ENCODE peak calls at places on chromosomes 16 and 17, in nine cellular contexts. Q is fibroblast of lung; G is naive thymus-derived CD4-positive, alpha-beta T cell; T is A549; O is psoas muscle; H is ovary; C is stomach; N is HAP-1; R is small intestine. Z is an unnamed sample. For H3K9me3, the result is how much of the 10 kb centered on the place peaks cover.

GRCh38 chr16:12833939-12834338 is 30.3 kb upstream of the CPPED1 start:
- DNase-seq in T (peak), H (no peak), N (no peak), G (no peak), R (no peak), O (no peak), Q (peak), C (no peak), Z (no peak)

GRCh38 chr16:17228048-17228707 is 242.6 kb downstream of the XYLT1 start:
- DNase-seq in G (no peak), O (no peak), C (no peak), T (no peak), N (no peak), R (no peak), H (no peak), Q (peak), Z (no peak)

GRCh38 chr17:2195729-2196128 is 107.9 kb downstream of the SMG6 start:
- DNase-seq in C (no peak), R (no peak), G (no peak), N (no peak), T (no peak), Q (peak), H (no peak), O (no peak), Z (no peak)

GRCh38 chr17:28327709-28328108 is 7.6 kb downstream of the IFT20 start:
- DNase-seq in H (no peak), R (no peak), Q (no peak), O (no peak), T (no peak), C (no peak), N (no peak), G (no peak), Z (no peak)

GRCh38 chr16:782766-783403 is 5.3 kb downstream of the RPUSD1 start:
- DNase-seq in R (peak), C (peak), G (no peak), N (no peak), O (no peak), T (no peak), Q (no peak), H (no peak), Z (no peak)

GRCh38 chr17:49848739-49849138 is 870 bp upstream of the TAC4 start:
- DNase-seq in O (no peak), Q (no peak), T (no peak), C (no peak), R (no peak), N (no peak), H (no peak), G (no peak), Z (no peak)

GRCh38 chr16:6209355-6209930 is 1111.8 kb upstream of the EEF2KMT start:
- DNase-seq in Q (no peak), R (peak), C (no peak), O (no peak), T (no peak), N (no peak), G (no peak), H (no peak), Z (no peak)

GRCh38 chr17:36746654-36747053 is 145.3 kb downstream of the MRM1 start:
- DNase-seq in N (no peak), Q (no peak), H (no peak), O (no peak), T (no peak), C (no peak), G (no peak), R (no peak), Z (no peak)

GRCh38 chr17:55238931-55239297 is 25.8 kb upstream of the HLF start:
- DNase-seq in N (peak), G (no peak), O (no peak), H (peak), Q (no peak), C (no peak), R (no peak), T (peak), Z (no peak)

GRCh38 chr17:41167561-41167960 is 460 bp downstream of the KRTAP4-3 start:
- DNase-seq in O (no peak), H (no peak), C (no peak), T (no peak), N (no peak), R (no peak), Q (no peak), G (no peak), Z (no peak)

GRCh38 chr17:46770818-46771600 is 47.5 kb downstream of the WNT3 start:
- DNase-seq in O (no peak), T (peak), Q (peak), N (no peak), C (peak), R (peak), G (no peak), H (peak), Z (no peak)

GRCh38 chr16:2019500-2019899 is at the start of gene NPW:
- DNase-seq in H (peak), O (no peak), Q (no peak), R (no peak), N (no peak), C (no peak), G (no peak), T (no peak), Z (no peak)

GRCh38 chr16:1781758-1782407 is 488 bp downstream of the SPSB3 start:
- DNase-seq in T (peak), N (no peak), R (peak), G (peak), H (no peak), O (peak), Q (peak), C (no peak), Z (peak)

GRCh38 chr17:53218723-53219122 is 604.0 kb upstream of the KIF2B start:
- DNase-seq in Q (no peak), H (no peak), O (no peak), N (no peak), R (no peak), C (no peak), T (no peak), G (no peak), Z (no peak)

GRCh38 chr16:35629001-35629400 is 2169.6 kb downstream of the TP53TG3F start:
- DNase-seq in O (no peak), T (no peak), G (no peak), H (no peak), N (no peak), R (no peak), Q (no peak), C (no peak), Z (no peak)
- H3K9me3 ChIP-seq in O (under half), T (under half), G (under half), H (under half), N (under half), R (under half), Q (under half), C (under half), Z (under half)

DNA sequence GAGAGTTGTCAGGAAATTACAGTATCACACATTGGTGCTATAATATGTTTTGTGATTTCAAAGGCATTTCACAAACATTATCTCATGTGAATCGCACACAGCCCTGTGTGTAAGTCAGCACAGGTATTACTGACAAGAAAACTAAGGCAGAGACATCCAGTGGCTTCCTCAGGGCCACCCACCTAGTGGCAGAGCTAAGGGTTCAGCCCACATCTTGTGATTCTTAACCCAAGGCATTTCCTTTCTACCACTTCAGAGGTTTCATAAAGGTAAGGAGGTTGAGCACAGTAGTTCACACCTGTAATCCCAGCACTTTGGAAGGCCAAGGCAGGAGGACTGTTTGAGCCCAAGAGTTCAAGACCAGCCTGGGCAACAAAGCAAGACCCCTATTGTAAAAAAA is 58.2 kb downstream of the STX8 start:
- DNase-seq in N (no peak), T (no peak), G (peak), Q (no peak), O (no peak), C (no peak), H (no peak), R (no peak), Z (no peak)
- H3K9me3 ChIP-seq in N (under half), T (under half), G (under half), Q (under half), O (under half), C (under half), H (under half), R (under half), Z (under half)

GRCh38 chr16:60413969-60414368 is 1622.3 kb downstream of the CDH8 start:
- DNase-seq in G (no peak), O (no peak), C (no peak), T (no peak), R (no peak), Q (no peak), N (peak), H (no peak), Z (no peak)
- H3K9me3 ChIP-seq in G (under half), O (under half), C (under half), T (under half), R (under half), Q (under half), N (under half), H (under half), Z (under half)

DNA sequence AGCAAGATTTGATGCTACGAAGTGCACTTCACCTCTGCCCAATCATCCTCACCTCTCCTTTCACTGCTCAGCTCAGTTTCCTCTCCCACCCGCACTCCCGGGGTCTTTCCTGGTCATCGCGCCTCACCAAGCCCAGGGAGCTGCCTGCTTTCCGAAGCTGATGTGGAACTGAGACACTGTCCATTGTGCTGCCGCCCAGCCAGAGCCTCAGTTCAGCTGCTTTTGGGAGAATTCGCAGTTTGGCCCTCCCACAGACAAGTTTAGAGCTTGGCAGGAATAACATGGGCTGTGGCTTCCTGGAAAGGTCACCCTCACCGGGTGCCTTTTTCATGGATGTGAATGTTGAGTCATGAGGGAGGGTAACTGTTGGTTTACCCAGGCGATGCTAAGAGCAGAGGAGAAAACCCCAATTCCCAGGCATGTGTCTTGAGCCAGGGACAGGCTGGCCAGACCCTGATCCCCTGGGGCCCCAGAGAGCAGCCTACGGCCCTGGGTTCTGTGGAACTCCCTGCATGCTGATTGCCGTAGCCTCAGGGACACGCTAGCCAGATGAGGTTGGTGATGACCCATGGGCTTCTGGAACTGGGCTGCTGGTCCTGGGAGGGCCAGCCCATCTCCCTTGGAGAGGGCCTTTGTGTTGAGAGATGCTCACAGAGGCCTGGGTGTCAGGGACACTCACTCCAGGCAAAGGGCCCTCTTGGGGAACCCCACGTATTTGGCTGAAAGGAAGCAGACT is 1687.5 kb downstream of the TP53TG3F start:
- DNase-seq in H (no peak), T (no peak), Q (no peak), C (no peak), R (no peak), N (no peak), G (no peak), O (no peak), Z (no peak)
- H3K9me3 ChIP-seq in H (under half), T (under half), Q (under half), C (half or more), R (under half), N (under half), G (half or more), O (under half), Z (under half)